ENCODE peak calls at places on chromosomes 11 and 22, in eight cellular contexts. One of them, this sample, is unnamed.

GRCh38 chr11:21415566-21415965 is 746.2 kb downstream of the NELL1 start:
- DNase-seq in AG09309: no peak
- DNase-seq in lower lobe of right lung: no peak
- DNase-seq in PC-3: no peak
- DNase-seq in thoracic aorta: no peak
- DNase-seq in stomach: no peak
- DNase-seq in cardiac fibroblast: no peak
- DNase-seq in choroid plexus epithelial cell: no peak
- DNase-seq in this sample: no peak

GRCh38 chr22:47445716-47446290 is 683.4 kb downstream of the TBC1D22A start:
- DNase-seq in AG09309: no peak
- DNase-seq in lower lobe of right lung: no peak
- DNase-seq in PC-3: no peak
- DNase-seq in thoracic aorta: no peak
- DNase-seq in stomach: no peak
- DNase-seq in cardiac fibroblast: no peak
- DNase-seq in choroid plexus epithelial cell: no peak
- DNase-seq in this sample: no peak

GRCh38 chr11:75428989-75429640 is 3.9 kb downstream of the KLHL35 start:
- DNase-seq in AG09309: no peak
- DNase-seq in lower lobe of right lung: no peak
- DNase-seq in PC-3: no peak
- DNase-seq in thoracic aorta: no peak
- DNase-seq in stomach: no peak
- DNase-seq in cardiac fibroblast: no peak
- DNase-seq in choroid plexus epithelial cell: no peak
- DNase-seq in this sample: no peak

GRCh38 chr22:41544671-41545476 is 604 bp upstream of the POLR3H start:
- DNase-seq in AG09309: no peak
- DNase-seq in lower lobe of right lung: no peak
- DNase-seq in PC-3: no peak
- DNase-seq in thoracic aorta: no peak
- DNase-seq in stomach: no peak
- DNase-seq in cardiac fibroblast: no peak
- DNase-seq in choroid plexus epithelial cell: no peak
- DNase-seq in this sample: no peak

GRCh38 chr11:12693485-12694181 is 19.4 kb downstream of the TEAD1 start:
- DNase-seq in AG09309: peak
- DNase-seq in lower lobe of right lung: peak
- DNase-seq in PC-3: peak
- DNase-seq in thoracic aorta: peak
- DNase-seq in stomach: peak
- DNase-seq in cardiac fibroblast: peak
- DNase-seq in choroid plexus epithelial cell: peak
- DNase-seq in this sample: peak

GRCh38 chr11:96145163-96145585 is 197.8 kb downstream of the MAML2 start:
- DNase-seq in AG09309: peak
- DNase-seq in lower lobe of right lung: no peak
- DNase-seq in PC-3: peak
- DNase-seq in thoracic aorta: no peak
- DNase-seq in stomach: no peak
- DNase-seq in cardiac fibroblast: peak
- DNase-seq in choroid plexus epithelial cell: peak
- DNase-seq in this sample: peak

GRCh38 chr11:88576741-88577140 is 239.2 kb upstream of the CTSC start:
- DNase-seq in AG09309: no peak
- DNase-seq in lower lobe of right lung: no peak
- DNase-seq in PC-3: no peak
- DNase-seq in thoracic aorta: no peak
- DNase-seq in stomach: no peak
- DNase-seq in cardiac fibroblast: no peak
- DNase-seq in choroid plexus epithelial cell: no peak
- DNase-seq in this sample: no peak

GRCh38 chr11:10502770-10503169 is 38.2 kb downstream of the RNF141 start:
- DNase-seq in AG09309: no peak
- DNase-seq in lower lobe of right lung: no peak
- DNase-seq in PC-3: no peak
- DNase-seq in thoracic aorta: no peak
- DNase-seq in stomach: no peak
- DNase-seq in cardiac fibroblast: no peak
- DNase-seq in choroid plexus epithelial cell: no peak
- DNase-seq in this sample: no peak

GRCh38 chr11:95089620-95090542 is at the start of gene ENDOD1:
- DNase-seq in AG09309: no peak
- DNase-seq in lower lobe of right lung: peak
- DNase-seq in PC-3: peak
- DNase-seq in thoracic aorta: no peak
- DNase-seq in stomach: peak
- DNase-seq in cardiac fibroblast: peak
- DNase-seq in choroid plexus epithelial cell: peak
- DNase-seq in this sample: peak

GRCh38 chr11:117412653-117413275 is 85.1 kb downstream of the CEP164 start:
- DNase-seq in AG09309: no peak
- DNase-seq in lower lobe of right lung: no peak
- DNase-seq in PC-3: no peak
- DNase-seq in thoracic aorta: no peak
- DNase-seq in stomach: no peak
- DNase-seq in cardiac fibroblast: no peak
- DNase-seq in choroid plexus epithelial cell: no peak
- DNase-seq in this sample: no peak

GRCh38 chr22:44947029-44947428 is 62.8 kb downstream of the PHF21B start:
- DNase-seq in AG09309: no peak
- DNase-seq in lower lobe of right lung: no peak
- DNase-seq in PC-3: no peak
- DNase-seq in thoracic aorta: no peak
- DNase-seq in stomach: no peak
- DNase-seq in cardiac fibroblast: no peak
- DNase-seq in choroid plexus epithelial cell: no peak
- DNase-seq in this sample: no peak

GRCh38 chr11:102653744-102654291 is 28.7 kb upstream of the MMP20 start:
- DNase-seq in AG09309: no peak
- DNase-seq in lower lobe of right lung: no peak
- DNase-seq in PC-3: peak
- DNase-seq in thoracic aorta: no peak
- DNase-seq in stomach: no peak
- DNase-seq in cardiac fibroblast: no peak
- DNase-seq in choroid plexus epithelial cell: no peak
- DNase-seq in this sample: peak

GRCh38 chr11:94558932-94559331 is 8.2 kb upstream of the PIWIL4 start:
- DNase-seq in AG09309: no peak
- DNase-seq in lower lobe of right lung: no peak
- DNase-seq in PC-3: no peak
- DNase-seq in thoracic aorta: no peak
- DNase-seq in stomach: no peak
- DNase-seq in cardiac fibroblast: no peak
- DNase-seq in choroid plexus epithelial cell: no peak
- DNase-seq in this sample: no peak

GRCh38 chr11:106950067-106950491 is 68.2 kb downstream of the GUCY1A2 start:
- DNase-seq in AG09309: no peak
- DNase-seq in lower lobe of right lung: no peak
- DNase-seq in PC-3: no peak
- DNase-seq in thoracic aorta: no peak
- DNase-seq in stomach: no peak
- DNase-seq in cardiac fibroblast: no peak
- DNase-seq in choroid plexus epithelial cell: no peak
- DNase-seq in this sample: no peak

GRCh38 chr11:117735350-117735977 is 61.6 kb downstream of the DSCAML1 start:
- DNase-seq in AG09309: no peak
- DNase-seq in lower lobe of right lung: no peak
- DNase-seq in PC-3: no peak
- DNase-seq in thoracic aorta: no peak
- DNase-seq in stomach: no peak
- DNase-seq in cardiac fibroblast: no peak
- DNase-seq in choroid plexus epithelial cell: no peak
- DNase-seq in this sample: no peak

GRCh38 chr11:67265633-67266423 is 445 bp upstream of the GRK2 start:
- DNase-seq in AG09309: no peak
- DNase-seq in lower lobe of right lung: peak
- DNase-seq in PC-3: peak
- DNase-seq in thoracic aorta: no peak
- DNase-seq in stomach: peak
- DNase-seq in cardiac fibroblast: peak
- DNase-seq in choroid plexus epithelial cell: peak
- DNase-seq in this sample: peak

GRCh38 chr11:62999649-63000048 is 14.9 kb upstream of the SLC22A6 start:
- DNase-seq in AG09309: no peak
- DNase-seq in lower lobe of right lung: no peak
- DNase-seq in PC-3: peak
- DNase-seq in thoracic aorta: no peak
- DNase-seq in stomach: peak
- DNase-seq in cardiac fibroblast: no peak
- DNase-seq in choroid plexus epithelial cell: no peak
- DNase-seq in this sample: no peak

GRCh38 chr11:86398106-86398505 is 23.4 kb downstream of the CCDC81 start:
- DNase-seq in AG09309: no peak
- DNase-seq in lower lobe of right lung: no peak
- DNase-seq in PC-3: no peak
- DNase-seq in thoracic aorta: no peak
- DNase-seq in stomach: no peak
- DNase-seq in cardiac fibroblast: no peak
- DNase-seq in choroid plexus epithelial cell: no peak
- DNase-seq in this sample: no peak

DNA sequence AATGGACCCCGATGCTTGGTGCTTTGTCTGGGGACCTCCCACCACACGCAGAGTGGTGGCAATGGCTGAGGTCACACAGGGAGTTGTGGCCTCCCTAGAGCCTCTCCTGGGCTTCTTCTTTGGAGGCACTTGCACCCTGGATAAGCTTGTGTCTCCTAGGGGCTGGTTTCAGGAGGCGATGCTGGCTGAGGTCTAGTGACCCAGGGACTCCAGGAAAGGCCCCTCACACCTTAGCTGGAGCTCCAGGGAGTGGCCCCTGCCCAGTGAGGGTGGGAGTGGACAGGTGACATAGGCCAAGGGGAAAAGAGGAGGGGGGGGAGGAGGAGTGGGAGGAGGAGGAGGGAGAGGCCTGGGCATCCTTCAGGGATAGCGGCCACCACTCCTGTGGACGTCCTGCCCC is 810 bp downstream of the IGLL1 start:
- DNase-seq in AG09309: no peak
- DNase-seq in lower lobe of right lung: no peak
- DNase-seq in PC-3: no peak
- DNase-seq in thoracic aorta: no peak
- DNase-seq in stomach: no peak
- DNase-seq in cardiac fibroblast: no peak
- DNase-seq in choroid plexus epithelial cell: no peak
- DNase-seq in this sample: no peak
- H3K4me3 ChIP-seq in AG09309: no peak
- H3K4me3 ChIP-seq in lower lobe of right lung: no peak
- H3K4me3 ChIP-seq in PC-3: no peak
- H3K4me3 ChIP-seq in thoracic aorta: no peak
- H3K4me3 ChIP-seq in stomach: no peak
- H3K4me3 ChIP-seq in cardiac fibroblast: no peak
- H3K4me3 ChIP-seq in choroid plexus epithelial cell: no peak
- H3K4me3 ChIP-seq in this sample: no peak

GRCh38 chr22:37196539-37197450 is 8.7 kb upstream of the C1QTNF6 start:
- DNase-seq in AG09309: peak
- DNase-seq in lower lobe of right lung: peak
- DNase-seq in PC-3: peak
- DNase-seq in thoracic aorta: no peak
- DNase-seq in stomach: peak
- DNase-seq in cardiac fibroblast: peak
- DNase-seq in choroid plexus epithelial cell: peak
- DNase-seq in this sample: peak
- TF ChIP-seq CTCF in AG09309: no peak
- TF ChIP-seq CTCF in lower lobe of right lung: no peak
- TF ChIP-seq CTCF in PC-3: no peak
- TF ChIP-seq CTCF in thoracic aorta: no peak
- TF ChIP-seq CTCF in stomach: no peak
- TF ChIP-seq CTCF in cardiac fibroblast: no peak
- TF ChIP-seq CTCF in choroid plexus epithelial cell: peak
- TF ChIP-seq CTCF in this sample: no peak

DNA sequence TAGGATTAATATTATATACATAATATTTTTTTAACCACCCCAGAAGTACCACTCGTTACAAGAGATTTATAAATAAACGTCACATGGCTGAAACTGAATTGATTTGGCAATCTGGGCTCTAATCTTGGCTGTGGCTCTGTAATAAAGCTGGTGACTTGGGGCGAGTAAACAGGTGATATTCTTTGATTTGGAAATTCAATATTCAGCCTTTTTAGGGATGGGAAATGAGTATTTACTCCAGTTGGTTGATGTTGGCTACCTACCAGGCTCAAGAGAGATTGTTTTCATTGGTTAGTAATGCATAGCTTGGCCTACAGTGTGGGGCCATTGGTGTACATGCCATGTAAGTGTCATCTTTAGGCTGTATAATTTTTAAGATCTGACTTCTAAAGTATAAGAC is 117.7 kb upstream of the SORL1-AS1 start:
- DNase-seq in AG09309: no peak
- DNase-seq in lower lobe of right lung: no peak
- DNase-seq in PC-3: no peak
- DNase-seq in thoracic aorta: no peak
- DNase-seq in stomach: no peak
- DNase-seq in cardiac fibroblast: no peak
- DNase-seq in choroid plexus epithelial cell: no peak
- DNase-seq in this sample: no peak
- H3K4me3 ChIP-seq in AG09309: no peak
- H3K4me3 ChIP-seq in lower lobe of right lung: no peak
- H3K4me3 ChIP-seq in PC-3: no peak
- H3K4me3 ChIP-seq in thoracic aorta: no peak
- H3K4me3 ChIP-seq in stomach: no peak
- H3K4me3 ChIP-seq in cardiac fibroblast: no peak
- H3K4me3 ChIP-seq in choroid plexus epithelial cell: no peak
- H3K4me3 ChIP-seq in this sample: no peak

GRCh38 chr11:118744001-118744400 is 47.0 kb downstream of the DDX6 start:
- DNase-seq in AG09309: peak
- DNase-seq in lower lobe of right lung: no peak
- DNase-seq in PC-3: no peak
- DNase-seq in thoracic aorta: no peak
- DNase-seq in stomach: no peak
- DNase-seq in cardiac fibroblast: no peak
- DNase-seq in choroid plexus epithelial cell: no peak
- DNase-seq in this sample: peak

GRCh38 chr11:118735203-118735602 is 55.8 kb upstream of the TREH start:
- DNase-seq in AG09309: no peak
- DNase-seq in lower lobe of right lung: no peak
- DNase-seq in PC-3: no peak
- DNase-seq in thoracic aorta: no peak
- DNase-seq in stomach: no peak
- DNase-seq in cardiac fibroblast: no peak
- DNase-seq in choroid plexus epithelial cell: no peak
- DNase-seq in this sample: no peak

GRCh38 chr11:118742304-118742703 is 48.7 kb downstream of the DDX6 start:
- DNase-seq in AG09309: no peak
- DNase-seq in lower lobe of right lung: no peak
- DNase-seq in PC-3: no peak
- DNase-seq in thoracic aorta: no peak
- DNase-seq in stomach: no peak
- DNase-seq in cardiac fibroblast: no peak
- DNase-seq in choroid plexus epithelial cell: peak
- DNase-seq in this sample: no peak

GRCh38 chr11:118740892-118741291 is 50.1 kb downstream of the DDX6 start:
- DNase-seq in AG09309: no peak
- DNase-seq in lower lobe of right lung: no peak
- DNase-seq in PC-3: no peak
- DNase-seq in thoracic aorta: no peak
- DNase-seq in stomach: no peak
- DNase-seq in cardiac fibroblast: no peak
- DNase-seq in choroid plexus epithelial cell: no peak
- DNase-seq in this sample: no peak
- TF ChIP-seq CTCF in AG09309: no peak
- TF ChIP-seq CTCF in lower lobe of right lung: no peak
- TF ChIP-seq CTCF in PC-3: no peak
- TF ChIP-seq CTCF in thoracic aorta: no peak
- TF ChIP-seq CTCF in stomach: no peak
- TF ChIP-seq CTCF in cardiac fibroblast: no peak
- TF ChIP-seq CTCF in choroid plexus epithelial cell: no peak
- TF ChIP-seq CTCF in this sample: no peak

GRCh38 chr11:69295995-69296889 is 2.3 kb downstream of the MYEOV start:
- DNase-seq in AG09309: peak
- DNase-seq in lower lobe of right lung: peak
- DNase-seq in PC-3: peak
- DNase-seq in thoracic aorta: no peak
- DNase-seq in stomach: peak
- DNase-seq in cardiac fibroblast: peak
- DNase-seq in choroid plexus epithelial cell: peak
- DNase-seq in this sample: peak
- H3K4me3 ChIP-seq in AG09309: no peak
- H3K4me3 ChIP-seq in lower lobe of right lung: no peak
- H3K4me3 ChIP-seq in PC-3: peak
- H3K4me3 ChIP-seq in thoracic aorta: peak
- H3K4me3 ChIP-seq in stomach: no peak
- H3K4me3 ChIP-seq in cardiac fibroblast: no peak
- H3K4me3 ChIP-seq in choroid plexus epithelial cell: no peak
- H3K4me3 ChIP-seq in this sample: no peak

This sample was measured in fibroblast of mammary gland.